ENCODE peak calls at places on chromosome 9, in four cellular contexts. Y is CD8-positive, alpha-beta T cell; G is left ventricle myocardium superior; I is GM10248. T is an unnamed sample.

GRCh38 chr9:130364619-130365322 is 80.0 kb upstream of the ASS1 start:
- DNase-seq in I (no peak), G (no peak), Y (no peak), T (no peak)

GRCh38 chr9:135214054-135214640 is 126.7 kb downstream of the OLFM1 start:
- DNase-seq in Y (no peak), G (peak), I (no peak), T (no peak)

GRCh38 chr9:81687521-81688261 is 1.7 kb downstream of the TLE1 start:
- DNase-seq in I (peak), G (peak), Y (no peak), T (peak)

GRCh38 chr9:107784235-107784958 is 294.8 kb upstream of the KLF4 start:
- DNase-seq in G (peak), I (no peak), Y (no peak), T (no peak)

GRCh38 chr9:121708768-121709488 is 57.5 kb downstream of the DAB2IP start:
- DNase-seq in I (no peak), Y (no peak), G (peak), T (no peak)

GRCh38 chr9:130437011-130437784 is 7.6 kb upstream of the ASS1 start:
- DNase-seq in I (no peak), G (no peak), Y (no peak), T (no peak)

GRCh38 chr9:97529363-97530076 is 28.1 kb downstream of the TMOD1 start:
- DNase-seq in I (peak), G (peak), Y (no peak), T (no peak)

GRCh38 chr9:106797299-106797698 is 65.7 kb upstream of the ZNF462 start:
- DNase-seq in Y (no peak), I (no peak), G (no peak), T (no peak)

GRCh38 chr9:82553654-82554366 is 509.1 kb downstream of the RASEF start:
- DNase-seq in I (no peak), G (no peak), Y (no peak), T (no peak)

GRCh38 chr9:131609116-131609830 is 64.0 kb downstream of the PRRT1B start:
- DNase-seq in Y (no peak), I (no peak), G (peak), T (peak)

GRCh38 chr9:135914921-135915320 is 7.6 kb upstream of the CAMSAP1 start:
- DNase-seq in Y (no peak), I (no peak), G (no peak), T (no peak)